ENCODE peak calls at places on chromosomes 12 and 14, in six cellular contexts. One of them, this sample, is unnamed.

GRCh38 chr14:91317381-91318313 is 73.1 kb upstream of the GPR68 start:
- DNase-seq in kidney tubule cell: peak; percentile 63
- DNase-seq in ureter: peak; percentile 80
- DNase-seq in pulmonary artery endothelial cell: no peak
- DNase-seq in GM13977: no peak
- DNase-seq in epithelial cell of esophagus: peak; percentile 64
- DNase-seq in this sample: peak; percentile 67

GRCh38 chr12:48956279-48957140 is 777 bp downstream of the ARF3 start:
- DNase-seq in kidney tubule cell: peak; percentile 98
- DNase-seq in ureter: peak; percentile 86
- DNase-seq in pulmonary artery endothelial cell: peak; percentile 90
- DNase-seq in GM13977: peak; percentile 59
- DNase-seq in epithelial cell of esophagus: peak; percentile 98
- DNase-seq in this sample: no peak

GRCh38 chr12:110355080-110355479 is 48.4 kb downstream of the ANAPC7 start:
- DNase-seq in kidney tubule cell: peak; percentile 46
- DNase-seq in ureter: no peak
- DNase-seq in pulmonary artery endothelial cell: no peak
- DNase-seq in GM13977: peak; percentile 49
- DNase-seq in epithelial cell of esophagus: peak; percentile 57
- DNase-seq in this sample: no peak

GRCh38 chr12:6570264-6570887 is 2.3 kb upstream of the NOP2 start:
- DNase-seq in kidney tubule cell: peak; percentile 44
- DNase-seq in ureter: no peak
- DNase-seq in pulmonary artery endothelial cell: no peak
- DNase-seq in GM13977: peak; percentile 52
- DNase-seq in epithelial cell of esophagus: peak; percentile 40
- DNase-seq in this sample: no peak

GRCh38 chr14:60196291-60196690 is 31.1 kb upstream of the DHRS7 start:
- DNase-seq in kidney tubule cell: peak; percentile 21
- DNase-seq in ureter: no peak
- DNase-seq in pulmonary artery endothelial cell: no peak
- DNase-seq in GM13977: no peak
- DNase-seq in epithelial cell of esophagus: peak; percentile 30
- DNase-seq in this sample: no peak

GRCh38 chr12:113105606-113106271 is 29.8 kb downstream of the RASAL1 start:
- DNase-seq in kidney tubule cell: no peak
- DNase-seq in ureter: no peak
- DNase-seq in pulmonary artery endothelial cell: no peak
- DNase-seq in GM13977: no peak
- DNase-seq in epithelial cell of esophagus: no peak
- DNase-seq in this sample: no peak

GRCh38 chr12:45727994-45728624 is 1.4 kb upstream of the ARID2 start:
- DNase-seq in kidney tubule cell: no peak
- DNase-seq in ureter: no peak
- DNase-seq in pulmonary artery endothelial cell: no peak
- DNase-seq in GM13977: peak; percentile 31
- DNase-seq in epithelial cell of esophagus: no peak
- DNase-seq in this sample: no peak

GRCh38 chr12:116533343-116534248 is 25.6 kb upstream of the MAP1LC3B2 start:
- DNase-seq in kidney tubule cell: peak; percentile 67
- DNase-seq in ureter: peak; percentile 74
- DNase-seq in pulmonary artery endothelial cell: no peak
- DNase-seq in GM13977: peak; percentile 86
- DNase-seq in epithelial cell of esophagus: peak; percentile 57
- DNase-seq in this sample: peak; percentile 74

GRCh38 chr12:132401982-132402381 is 72.6 kb upstream of the GALNT9 start:
- DNase-seq in kidney tubule cell: no peak
- DNase-seq in ureter: no peak
- DNase-seq in pulmonary artery endothelial cell: no peak
- DNase-seq in GM13977: no peak
- DNase-seq in epithelial cell of esophagus: no peak
- DNase-seq in this sample: no peak

GRCh38 chr14:26276757-26277156 is 321.1 kb downstream of the NOVA1 start:
- DNase-seq in kidney tubule cell: peak; percentile 21
- DNase-seq in ureter: no peak
- DNase-seq in pulmonary artery endothelial cell: no peak
- DNase-seq in GM13977: no peak
- DNase-seq in epithelial cell of esophagus: no peak
- DNase-seq in this sample: no peak

GRCh38 chr12:85626031-85626781 is 210.0 kb downstream of the RASSF9 start:
- DNase-seq in kidney tubule cell: peak; percentile 55
- DNase-seq in ureter: no peak
- DNase-seq in pulmonary artery endothelial cell: peak; percentile 86
- DNase-seq in GM13977: no peak
- DNase-seq in epithelial cell of esophagus: peak; percentile 84
- DNase-seq in this sample: no peak

GRCh38 chr12:38956337-38956736 is 50.9 kb upstream of the CPNE8 start:
- DNase-seq in kidney tubule cell: peak; percentile 97
- DNase-seq in ureter: no peak
- DNase-seq in pulmonary artery endothelial cell: no peak
- DNase-seq in GM13977: no peak
- DNase-seq in epithelial cell of esophagus: peak; percentile 62
- DNase-seq in this sample: no peak

GRCh38 chr12:109737631-109738030 is 24.0 kb downstream of the FAM222A start:
- DNase-seq in kidney tubule cell: peak; percentile 33
- DNase-seq in ureter: no peak
- DNase-seq in pulmonary artery endothelial cell: no peak
- DNase-seq in GM13977: no peak
- DNase-seq in epithelial cell of esophagus: no peak
- DNase-seq in this sample: no peak

GRCh38 chr14:81192594-81192993 is 28.2 kb downstream of the GTF2A1 start:
- DNase-seq in kidney tubule cell: no peak
- DNase-seq in ureter: no peak
- DNase-seq in pulmonary artery endothelial cell: no peak
- DNase-seq in GM13977: no peak
- DNase-seq in epithelial cell of esophagus: no peak
- DNase-seq in this sample: peak; percentile 61

GRCh38 chr12:11953523-11953922 is 117.2 kb upstream of the BCL2L14 start:
- DNase-seq in kidney tubule cell: no peak
- DNase-seq in ureter: no peak
- DNase-seq in pulmonary artery endothelial cell: no peak
- DNase-seq in GM13977: no peak
- DNase-seq in epithelial cell of esophagus: no peak
- DNase-seq in this sample: no peak

GRCh38 chr12:48084066-48084465 is 21.8 kb downstream of the SENP1 start:
- DNase-seq in kidney tubule cell: no peak
- DNase-seq in ureter: no peak
- DNase-seq in pulmonary artery endothelial cell: no peak
- DNase-seq in GM13977: no peak
- DNase-seq in epithelial cell of esophagus: no peak
- DNase-seq in this sample: no peak

GRCh38 chr12:112979281-112979680 is 962 bp downstream of the OAS2 start:
- DNase-seq in kidney tubule cell: no peak
- DNase-seq in ureter: peak; percentile 76
- DNase-seq in pulmonary artery endothelial cell: no peak
- DNase-seq in GM13977: peak; percentile 24
- DNase-seq in epithelial cell of esophagus: peak; percentile 55
- DNase-seq in this sample: peak; percentile 69